ENCODE peak calls at places on chromosome 10, in nine cellular contexts. T is cerebellar cortex, K is HCT116, A is neuronal stem cell, B is retina, S is A549, Y is H9, Q is brain microvascular endothelial cell, F is G401. J is an unnamed sample.
A peak's percentile ranks its signal among the peaks of the same experiment; 100 is the strongest.

GRCh38 chr10:132478341-132479023 is 59.1 kb upstream of the INPP5A start:
- DNase-seq in T (no peak), K (no peak), A (no peak), B (no peak), S (no peak), Y (no peak), Q (no peak), F (no peak), J (no peak)

GRCh38 chr10:94423627-94424026 is 21.3 kb downstream of the TBC1D12 start:
- DNase-seq in T (no peak), K (no peak), A (no peak), B (no peak), S (no peak), Y (no peak), Q (peak; percentile 72), F (no peak), J (no peak)

GRCh38 chr10:132708441-132708840 is 77.5 kb downstream of the NKX6-2 start:
- DNase-seq in T (no peak), K (no peak), A (no peak), B (no peak), S (no peak), Y (peak; percentile 17), Q (no peak), F (no peak), J (no peak)

GRCh38 chr10:86655173-86655540 is 810 bp downstream of the OPN4 start:
- DNase-seq in T (no peak), K (no peak), A (no peak), B (no peak), S (no peak), Y (no peak), Q (no peak), F (no peak), J (no peak)

GRCh38 chr10:61781969-61782403 is 119.3 kb downstream of the CABCOCO1 start:
- DNase-seq in T (peak; percentile 25), K (no peak), A (no peak), B (no peak), S (no peak), Y (no peak), Q (no peak), F (no peak), J (no peak)

GRCh38 chr10:44306762-44307161 is 78.1 kb downstream of the CXCL12 start:
- DNase-seq in T (no peak), K (peak; percentile 4), A (no peak), B (no peak), S (no peak), Y (no peak), Q (no peak), F (no peak), J (no peak)

GRCh38 chr10:130018253-130018652 is 54.2 kb upstream of the EBF3 start:
- DNase-seq in T (no peak), K (no peak), A (no peak), B (no peak), S (peak; percentile 12), Y (peak; percentile 44), Q (peak; percentile 6), F (no peak), J (no peak)

GRCh38 chr10:63718006-63718405 is 196.8 kb downstream of the REEP3 start:
- DNase-seq in T (no peak), K (no peak), A (no peak), B (no peak), S (no peak), Y (no peak), Q (no peak), F (no peak), J (no peak)

GRCh38 chr10:689433-690226 is at the start of gene DIP2C:
- DNase-seq in T (peak; percentile 50), K (peak; percentile 16), A (peak; percentile 77), B (no peak), S (peak; percentile 62), Y (peak; percentile 65), Q (peak; percentile 43), F (peak; percentile 58), J (peak; percentile 99)

GRCh38 chr10:43122096-43122495 is 16.1 kb upstream of the CSGALNACT2 start:
- DNase-seq in T (no peak), K (no peak), A (no peak), B (no peak), S (no peak), Y (peak; percentile 21), Q (no peak), F (no peak), J (no peak)

GRCh38 chr10:132064771-132065437 is 842 bp upstream of the JAKMIP3 start:
- DNase-seq in T (peak; percentile 54), K (no peak), A (no peak), B (no peak), S (no peak), Y (no peak), Q (no peak), F (peak; percentile 63), J (no peak)

GRCh38 chr10:8539056-8539455 is 484.6 kb downstream of the GATA3 start:
- DNase-seq in T (no peak), K (no peak), A (no peak), B (no peak), S (no peak), Y (no peak), Q (no peak), F (no peak), J (no peak)

GRCh38 chr10:77879710-77880109 is 46.8 kb downstream of the DLG5 start:
- DNase-seq in T (no peak), K (no peak), A (no peak), B (no peak), S (no peak), Y (no peak), Q (no peak), F (no peak), J (no peak)

GRCh38 chr10:110225441-110225755 is 18.0 kb downstream of the MXI1 start:
- DNase-seq in T (no peak), K (no peak), A (no peak), B (no peak), S (no peak), Y (no peak), Q (no peak), F (no peak), J (no peak)

GRCh38 chr10:108439397-108439796 is 1274.9 kb upstream of the SORCS1 start:
- DNase-seq in T (no peak), K (no peak), A (no peak), B (peak; percentile 28), S (no peak), Y (no peak), Q (no peak), F (no peak), J (no peak)

GRCh38 chr10:572696-573095 is 116.8 kb downstream of the DIP2C start:
- DNase-seq in T (no peak), K (no peak), A (no peak), B (no peak), S (no peak), Y (no peak), Q (no peak), F (no peak), J (no peak)

GRCh38 chr10:71621263-71621751 is 98.3 kb downstream of the C10orf105 start:
- DNase-seq in T (peak; percentile 82), K (no peak), A (no peak), B (peak; percentile 59), S (no peak), Y (peak; percentile 62), Q (no peak), F (peak; percentile 75), J (peak; percentile 52)

GRCh38 chr10:124705817-124706461 is 38.2 kb downstream of the FAM53B start:
- DNase-seq in T (no peak), K (no peak), A (no peak), B (no peak), S (peak; percentile 18), Y (no peak), Q (no peak), F (no peak), J (no peak)

GRCh38 chr10:101066146-101066889 is 4.5 kb downstream of the KAZALD1 start:
- DNase-seq in T (peak; percentile 69), K (peak; percentile 87), A (peak; percentile 54), B (peak; percentile 73), S (peak; percentile 88), Y (peak; percentile 74), Q (no peak), F (peak; percentile 40), J (peak; percentile 45)